ENCODE peak calls at places on chromosomes 5 and 9, in ten cellular contexts. S is lower lobe of right lung; C is CD8-positive, alpha-beta memory T cell; Y is CD8-positive, alpha-beta T cell; D is dorsolateral prefrontal cortex; X is stomach; R is sigmoid colon; W is hepatocyte; G is OCI-LY7; B is uterus. K is an unnamed sample.

GRCh38 chr9:134983094-134983493 is 65.4 kb upstream of the FCN1 start:
- DNase-seq in S (peak), C (no peak), Y (no peak), D (no peak), X (peak), R (peak), W (no peak), G (peak), B (no peak), K (peak)

GRCh38 chr5:777756-778161 is 6.8 kb downstream of the ZDHHC11B start:
- DNase-seq in S (peak), C (no peak), Y (no peak), D (no peak), X (no peak), R (no peak), W (peak), G (no peak), B (peak), K (no peak)

GRCh38 chr5:53503819-53504218 is 23.4 kb downstream of the FST start:
- DNase-seq in S (no peak), C (no peak), Y (no peak), D (no peak), X (no peak), R (no peak), W (no peak), G (no peak), B (no peak), K (no peak)

GRCh38 chr9:8895498-8896224 is 1096.1 kb upstream of the DMAC1 start:
- DNase-seq in S (no peak), C (no peak), Y (no peak), D (no peak), X (no peak), R (no peak), W (peak), G (peak), B (no peak), K (no peak)

GRCh38 chr9:21317956-21318923 is 13.1 kb upstream of the IFNA5 start:
- DNase-seq in S (no peak), C (peak), Y (no peak), D (peak), X (peak), R (peak), W (peak), G (peak), B (peak), K (no peak)

GRCh38 chr5:1965860-1966396 is 83.2 kb upstream of the IRX4 start:
- DNase-seq in S (no peak), C (no peak), Y (no peak), D (no peak), X (no peak), R (no peak), W (no peak), G (no peak), B (no peak), K (no peak)

GRCh38 chr5:147417133-147417813 is 92.6 kb downstream of the DPYSL3 start:
- DNase-seq in S (no peak), C (no peak), Y (no peak), D (no peak), X (peak), R (peak), W (peak), G (no peak), B (no peak), K (no peak)

GRCh38 chr9:16540996-16541668 is 329.3 kb downstream of the BNC2 start:
- DNase-seq in S (no peak), C (no peak), Y (no peak), D (no peak), X (no peak), R (no peak), W (no peak), G (no peak), B (no peak), K (no peak)

GRCh38 chr5:45225571-45226031 is 416.9 kb downstream of the MRPS30 start:
- DNase-seq in S (no peak), C (no peak), Y (no peak), D (no peak), X (no peak), R (no peak), W (no peak), G (no peak), B (no peak), K (no peak)

GRCh38 chr5:141504216-141504615 is 15.3 kb downstream of the PCDHGC5 start:
- DNase-seq in S (no peak), C (no peak), Y (no peak), D (no peak), X (no peak), R (no peak), W (no peak), G (peak), B (no peak), K (no peak)

GRCh38 chr5:121199238-121199999 is 652.3 kb upstream of the FTMT start:
- DNase-seq in S (no peak), C (no peak), Y (no peak), D (no peak), X (no peak), R (peak), W (peak), G (no peak), B (no peak), K (no peak)

GRCh38 chr9:136143215-136144001 is 24.7 kb upstream of the TMEM250 start:
- DNase-seq in S (no peak), C (no peak), Y (no peak), D (no peak), X (no peak), R (no peak), W (peak), G (peak), B (no peak), K (no peak)

GRCh38 chr5:93915142-93915553 is 173.7 kb upstream of the POU5F2 start:
- DNase-seq in S (no peak), C (peak), Y (no peak), D (no peak), X (no peak), R (no peak), W (peak), G (peak), B (no peak), K (no peak)

GRCh38 chr9:14303110-14303509 is 10.8 kb downstream of the NFIB start:
- DNase-seq in S (no peak), C (no peak), Y (no peak), D (no peak), X (no peak), R (no peak), W (no peak), G (no peak), B (no peak), K (no peak)

GRCh38 chr5:81748556-81748955 is 2.3 kb downstream of the SSBP2 start:
- DNase-seq in S (no peak), C (no peak), Y (no peak), D (no peak), X (no peak), R (no peak), W (no peak), G (peak), B (no peak), K (no peak)

GRCh38 chr9:20187318-20187717 is 398.5 kb upstream of the SLC24A2 start:
- DNase-seq in S (no peak), C (no peak), Y (no peak), D (no peak), X (no peak), R (no peak), W (no peak), G (peak), B (no peak), K (no peak)

GRCh38 chr9:128106940-128107259 is 20.6 kb downstream of the PTGES2 start:
- DNase-seq in S (peak), C (no peak), Y (no peak), D (no peak), X (no peak), R (peak), W (no peak), G (no peak), B (no peak), K (no peak)

GRCh38 chr5:132263548-132264261 is 6.2 kb downstream of the PDLIM4 start:
- DNase-seq in S (no peak), C (no peak), Y (no peak), D (no peak), X (no peak), R (peak), W (no peak), G (no peak), B (peak), K (no peak)

GRCh38 chr5:141941307-141941706 is 16.7 kb downstream of the PCDH12 start:
- DNase-seq in S (no peak), C (no peak), Y (no peak), D (no peak), X (no peak), R (peak), W (no peak), G (no peak), B (no peak), K (no peak)

GRCh38 chr5:83375049-83375710 is 96.4 kb upstream of the VCAN start:
- DNase-seq in S (no peak), C (no peak), Y (no peak), D (no peak), X (no peak), R (no peak), W (no peak), G (no peak), B (no peak), K (no peak)

GRCh38 chr5:174065528-174066189 is 20.2 kb downstream of the NSG2 start:
- DNase-seq in S (no peak), C (no peak), Y (no peak), D (no peak), X (peak), R (no peak), W (peak), G (no peak), B (no peak), K (no peak)

GRCh38 chr5:909086-909485 is 16.4 kb downstream of the TRIP13 start:
- DNase-seq in S (no peak), C (no peak), Y (no peak), D (no peak), X (no peak), R (no peak), W (no peak), G (no peak), B (no peak), K (no peak)

GRCh38 chr5:143024227-143024920 is 254.2 kb downstream of the ARHGAP26 start:
- DNase-seq in S (no peak), C (no peak), Y (no peak), D (no peak), X (no peak), R (no peak), W (no peak), G (no peak), B (no peak), K (no peak)

GRCh38 chr5:143023447-143024096 is 253.4 kb downstream of the ARHGAP26 start:
- DNase-seq in S (no peak), C (peak), Y (no peak), D (peak), X (peak), R (peak), W (no peak), G (no peak), B (peak), K (no peak)

GRCh38 chr5:143025971-143026370 is 255.8 kb downstream of the ARHGAP26 start:
- DNase-seq in S (no peak), C (no peak), Y (no peak), D (no peak), X (no peak), R (no peak), W (no peak), G (no peak), B (no peak), K (no peak)

GRCh38 chr5:143026380-143026779 is 256.2 kb downstream of the ARHGAP26 start:
- DNase-seq in S (no peak), C (no peak), Y (no peak), D (no peak), X (no peak), R (no peak), W (no peak), G (no peak), B (no peak), K (no peak)

GRCh38 chr5:143025376-143025775 is 255.2 kb downstream of the ARHGAP26 start:
- DNase-seq in S (no peak), C (no peak), Y (no peak), D (no peak), X (no peak), R (no peak), W (no peak), G (no peak), B (no peak), K (no peak)
- H3K27ac ChIP-seq in S (no peak), C (no peak), Y (no peak), D (no peak), X (no peak), R (no peak), W (no peak), G (no peak), B (no peak), K (no peak)

GRCh38 chr9:27528886-27529315 is 713 bp downstream of the MOB3B start:
- DNase-seq in S (peak), C (peak), Y (peak), D (peak), X (peak), R (peak), W (peak), G (peak), B (peak), K (no peak)

GRCh38 chr9:27530915-27531762 is 1.5 kb upstream of the MOB3B start:
- DNase-seq in S (no peak), C (no peak), Y (no peak), D (no peak), X (no peak), R (no peak), W (no peak), G (no peak), B (no peak), K (no peak)

GRCh38 chr9:27527702-27528277 is 1.8 kb downstream of the MOB3B start:
- DNase-seq in S (no peak), C (no peak), Y (no peak), D (no peak), X (no peak), R (no peak), W (no peak), G (no peak), B (no peak), K (no peak)

GRCh38 chr9:27528278-27528885 is 1.2 kb downstream of the MOB3B start:
- DNase-seq in S (peak), C (peak), Y (peak), D (peak), X (peak), R (peak), W (peak), G (no peak), B (peak), K (no peak)

GRCh38 chr9:27529316-27530278 is at the start of gene MOB3B:
- DNase-seq in S (peak), C (peak), Y (peak), D (peak), X (peak), R (peak), W (peak), G (peak), B (peak), K (no peak)
- H3K4me3 ChIP-seq in S (peak), C (peak), Y (peak), D (peak), X (peak), R (peak), W (peak), G (peak), B (peak), K (peak)

DNA sequence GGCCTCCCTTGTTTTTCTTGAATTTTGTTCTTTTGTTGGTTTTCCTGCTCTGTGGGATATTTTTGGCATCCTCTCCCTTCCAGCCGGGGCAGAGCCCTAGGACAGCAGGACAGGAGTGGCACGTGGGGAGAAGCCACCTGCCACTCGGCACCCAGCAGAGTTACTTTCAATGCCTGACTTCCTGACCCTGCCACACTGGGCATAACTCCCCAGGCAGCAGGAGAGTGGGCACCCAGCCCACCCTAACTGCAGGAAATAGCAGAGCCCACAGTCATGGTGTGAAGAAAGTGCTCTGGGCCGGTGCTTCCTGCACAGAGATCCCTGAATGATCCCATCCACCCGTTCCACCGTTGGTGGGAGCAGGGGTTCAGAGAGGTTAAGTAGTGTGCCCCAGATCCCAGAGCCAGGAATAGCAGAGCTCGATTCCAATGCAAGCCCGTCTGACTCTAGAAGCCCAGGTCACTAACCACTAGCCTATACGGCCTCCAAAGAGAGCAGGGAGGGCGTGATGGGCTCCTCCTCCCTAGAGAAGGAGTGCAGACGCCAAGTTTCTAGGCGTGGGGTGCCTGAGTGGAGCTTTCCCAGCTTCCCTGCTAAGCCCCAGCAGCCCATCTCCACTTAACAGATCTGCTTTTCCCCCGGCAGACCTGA is 8.2 kb upstream of the NUP214 start:
- DNase-seq in S (no peak), C (no peak), Y (no peak), D (no peak), X (no peak), R (peak), W (no peak), G (no peak), B (no peak), K (no peak)
- H3K27ac ChIP-seq in S (peak), C (no peak), Y (no peak), D (peak), X (no peak), R (no peak), W (no peak), G (no peak), B (peak), K (no peak)

DNA sequence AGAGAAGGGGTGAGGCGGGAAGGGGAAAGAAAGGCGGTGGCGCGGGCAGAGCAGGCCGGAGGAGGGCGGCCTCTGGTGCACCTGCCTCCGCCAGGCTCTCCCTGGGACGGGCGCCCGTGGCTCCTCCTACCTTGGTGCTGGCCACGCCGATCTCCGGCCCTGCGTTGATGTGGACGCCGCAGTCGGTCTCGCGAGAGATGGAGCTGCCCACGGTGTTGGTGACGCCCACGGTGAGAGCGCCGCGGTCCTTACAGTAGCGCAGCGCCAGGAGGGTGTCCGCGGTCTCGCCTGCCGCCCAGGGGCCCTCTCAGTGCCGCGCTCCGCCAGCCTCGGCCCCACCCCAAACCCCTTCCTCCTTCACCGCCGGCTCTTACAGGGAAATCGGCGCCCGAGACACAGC is 21.8 kb upstream of the MAPK9 start:
- DNase-seq in S (peak), C (no peak), Y (peak), D (no peak), X (no peak), R (no peak), W (no peak), G (no peak), B (no peak), K (peak)
- H3K4me3 ChIP-seq in S (peak), C (no peak), Y (peak), D (no peak), X (no peak), R (no peak), W (no peak), G (no peak), B (peak), K (peak)

GRCh38 chr9:89891221-89892052 is 286.6 kb downstream of the GADD45G start:
- DNase-seq in S (no peak), C (no peak), Y (no peak), D (no peak), X (peak), R (peak), W (no peak), G (no peak), B (peak), K (no peak)
- H3K27ac ChIP-seq in S (peak), C (no peak), Y (no peak), D (peak), X (no peak), R (peak), W (peak), G (no peak), B (peak), K (no peak)

GRCh38 chr9:129834489-129835127 is 467 bp downstream of the C9orf78 start:
- DNase-seq in S (no peak), C (peak), Y (no peak), D (no peak), X (no peak), R (no peak), W (peak), G (peak), B (no peak), K (no peak)
- H3K4me3 ChIP-seq in S (peak), C (peak), Y (peak), D (peak), X (peak), R (peak), W (peak), G (peak), B (peak), K (peak)

GRCh38 chr9:3398232-3398648 is 127.6 kb downstream of the RFX3 start:
- DNase-seq in S (no peak), C (peak), Y (no peak), D (no peak), X (no peak), R (no peak), W (no peak), G (peak), B (no peak), K (no peak)
- H3K27ac ChIP-seq in S (peak), C (no peak), Y (peak), D (peak), X (no peak), R (peak), W (no peak), G (peak), B (no peak), K (peak)

GRCh38 chr9:124766326-124766725 is 4.8 kb downstream of the NR6A1 start:
- DNase-seq in S (no peak), C (no peak), Y (no peak), D (no peak), X (no peak), R (no peak), W (no peak), G (no peak), B (no peak), K (no peak)

GRCh38 chr9:124764774-124765438 is 6.2 kb downstream of the NR6A1 start:
- DNase-seq in S (no peak), C (no peak), Y (no peak), D (no peak), X (no peak), R (no peak), W (no peak), G (peak), B (no peak), K (no peak)

GRCh38 chr9:124767830-124768229 is 3.3 kb downstream of the NR6A1 start:
- DNase-seq in S (no peak), C (no peak), Y (no peak), D (no peak), X (no peak), R (no peak), W (no peak), G (no peak), B (no peak), K (no peak)

GRCh38 chr9:124766815-124767554 is 4.1 kb downstream of the NR6A1 start:
- DNase-seq in S (no peak), C (no peak), Y (no peak), D (no peak), X (no peak), R (no peak), W (no peak), G (peak), B (no peak), K (peak)

GRCh38 chr9:124765439-124765835 is 5.7 kb downstream of the NR6A1 start:
- DNase-seq in S (no peak), C (no peak), Y (no peak), D (no peak), X (no peak), R (no peak), W (no peak), G (no peak), B (no peak), K (no peak)
- H3K4me3 ChIP-seq in S (no peak), C (no peak), Y (no peak), D (no peak), X (no peak), R (no peak), W (no peak), G (peak), B (no peak), K (no peak)

GRCh38 chr9:114098021-114098659 is 952 bp downstream of the KIF12 start:
- DNase-seq in S (peak), C (no peak), Y (no peak), D (peak), X (peak), R (no peak), W (peak), G (no peak), B (no peak), K (no peak)

GRCh38 chr9:114096041-114096511 is 3.0 kb downstream of the KIF12 start:
- DNase-seq in S (no peak), C (no peak), Y (no peak), D (no peak), X (no peak), R (peak), W (no peak), G (no peak), B (no peak), K (no peak)

GRCh38 chr9:114098660-114099522 is at the start of gene KIF12:
- DNase-seq in S (peak), C (no peak), Y (no peak), D (peak), X (peak), R (no peak), W (peak), G (no peak), B (no peak), K (no peak)

GRCh38 chr9:114096866-114097612 is 2.1 kb downstream of the KIF12 start:
- DNase-seq in S (no peak), C (no peak), Y (no peak), D (no peak), X (no peak), R (no peak), W (no peak), G (no peak), B (no peak), K (no peak)

DNA sequence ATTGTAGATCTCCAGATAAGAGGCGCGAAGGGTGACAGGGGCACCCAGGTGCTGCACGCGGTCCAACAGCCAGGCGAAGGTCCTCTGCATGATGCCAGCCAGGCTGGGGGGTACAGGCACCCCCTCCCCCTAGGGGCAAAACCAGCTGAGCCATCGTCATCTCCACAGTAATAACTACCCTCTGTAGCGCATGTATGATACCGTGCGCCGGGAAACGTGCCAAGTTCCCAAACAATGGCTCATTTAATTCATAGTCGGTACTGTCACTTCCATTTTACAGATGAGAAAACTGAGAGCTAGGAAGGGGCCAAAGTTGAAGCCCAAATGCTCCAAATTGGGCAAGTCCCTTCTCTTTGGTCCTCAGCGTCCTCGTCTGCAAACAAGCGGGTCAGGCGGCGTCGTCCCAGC is 1.5 kb downstream of the KIF12 start:
- DNase-seq in S (no peak), C (no peak), Y (no peak), D (no peak), X (peak), R (no peak), W (no peak), G (no peak), B (no peak), K (no peak)
- H3K27ac ChIP-seq in S (no peak), C (no peak), Y (no peak), D (no peak), X (no peak), R (no peak), W (peak), G (no peak), B (no peak), K (no peak)